ENCODE peak calls at places on chromosomes 1 and 21, in ten cellular contexts. U is lower lobe of right lung; Z is naive thymus-derived CD4-positive, alpha-beta T cell; R is tibial artery; Y is aorta; Q is HCT116; B is GM23248; I is endodermal cell; K is body of pancreas; J is upper lobe of right lung. L is an unnamed sample. For H3K4me1 and H3K27me3, the result is how much of the 10 kb centered on the place peaks cover.

GRCh38 chr1:24898152-24898908 is 31.7 kb downstream of the RUNX3 start:
- DNase-seq in Q (peak), R (peak), Z (peak), J (peak), Y (peak), B (peak), K (peak), U (peak), I (peak), L (no peak)

GRCh38 chr1:184771190-184771691 is 16.6 kb upstream of the EDEM3 start:
- DNase-seq in U (no peak), B (no peak), Z (no peak), Q (no peak), R (no peak), J (no peak), Y (no peak), I (no peak), K (peak), L (no peak)

GRCh38 chr1:212782422-212783154 is 9.0 kb downstream of the NSL1 start:
- DNase-seq in Q (no peak), B (peak), K (no peak), Y (no peak), I (no peak), R (no peak), J (no peak), Z (no peak), U (no peak), L (peak)

GRCh38 chr21:26471116-26471505 is 102.0 kb downstream of the CYYR1 start:
- DNase-seq in Q (no peak), J (no peak), Y (no peak), Z (no peak), K (no peak), B (no peak), R (no peak), U (no peak), I (no peak), L (no peak)

GRCh38 chr1:195962051-195962450 is 646.2 kb downstream of the KCNT2 start:
- DNase-seq in U (no peak), K (no peak), B (no peak), Z (no peak), J (no peak), Q (no peak), I (no peak), Y (no peak), R (no peak), L (no peak)

GRCh38 chr21:34684174-34684876 is 15.5 kb downstream of the CLIC6 start:
- DNase-seq in Z (no peak), J (no peak), B (no peak), I (no peak), Y (no peak), K (no peak), Q (no peak), U (no peak), R (no peak), L (no peak)

GRCh38 chr1:245232936-245233335 is 78.2 kb downstream of the KIF26B start:
- DNase-seq in Z (no peak), J (no peak), I (peak), U (no peak), B (peak), R (no peak), K (no peak), Q (no peak), Y (no peak), L (no peak)

GRCh38 chr1:246355421-246356230 is 151.5 kb downstream of the SMYD3 start:
- DNase-seq in Y (no peak), Q (no peak), B (no peak), R (no peak), K (no peak), U (no peak), J (no peak), I (peak), Z (no peak), L (no peak)

GRCh38 chr21:44713846-44714245 is 2.5 kb upstream of the TSPEAR start:
- DNase-seq in R (no peak), I (peak), U (no peak), B (no peak), Q (no peak), J (no peak), Z (no peak), K (no peak), Y (no peak), L (no peak)

GRCh38 chr1:12009318-12010001 is 9.8 kb upstream of the MIIP start:
- DNase-seq in Y (no peak), U (no peak), B (no peak), R (no peak), K (no peak), I (no peak), J (no peak), Q (no peak), Z (no peak), L (peak)

GRCh38 chr1:36571106-36571505 is 88.4 kb upstream of the CSF3R start:
- DNase-seq in U (peak), Z (no peak), K (no peak), J (peak), Q (no peak), I (no peak), R (no peak), Y (no peak), B (no peak), L (no peak)

GRCh38 chr1:110421159-110421777 is 13.8 kb upstream of the LAMTOR5 start:
- DNase-seq in R (peak), U (no peak), Q (no peak), Y (peak), Z (no peak), I (no peak), J (no peak), B (peak), K (no peak), L (no peak)

GRCh38 chr1:223456747-223457146 is 63.5 kb downstream of the CCDC185 start:
- DNase-seq in R (no peak), U (no peak), Q (no peak), Y (no peak), Z (no peak), B (peak), K (no peak), I (no peak), J (no peak), L (no peak)

GRCh38 chr1:67336783-67337182 is 29.1 kb downstream of the IL12RB2 start:
- DNase-seq in U (no peak), K (no peak), Y (no peak), I (no peak), B (no peak), R (no peak), J (no peak), Q (no peak), Z (peak), L (peak)

GRCh38 chr21:15282666-15283065 is 217.9 kb upstream of the NRIP1 start:
- DNase-seq in I (no peak), Z (no peak), Y (no peak), K (no peak), J (no peak), Q (no peak), R (no peak), U (no peak), B (no peak), L (no peak)

GRCh38 chr21:42459065-42459430 is 37.0 kb downstream of the RSPH1 start:
- DNase-seq in U (no peak), R (no peak), Y (no peak), Z (no peak), J (no peak), I (no peak), B (no peak), Q (no peak), K (no peak), L (no peak)

GRCh38 chr21:42459583-42460215 is 36.3 kb downstream of the RSPH1 start:
- DNase-seq in Z (no peak), R (no peak), Y (no peak), K (no peak), J (no peak), B (no peak), Q (no peak), U (no peak), I (peak), L (no peak)

GRCh38 chr21:42461881-42462877 is 33.8 kb downstream of the RSPH1 start:
- DNase-seq in U (no peak), R (no peak), Q (no peak), B (no peak), Y (no peak), J (no peak), Z (no peak), I (peak), K (peak), L (no peak)

GRCh38 chr21:42460391-42461184 is 35.4 kb downstream of the RSPH1 start:
- DNase-seq in U (no peak), Y (no peak), Q (no peak), Z (no peak), K (peak), J (no peak), R (no peak), I (peak), B (no peak), L (peak)

DNA sequence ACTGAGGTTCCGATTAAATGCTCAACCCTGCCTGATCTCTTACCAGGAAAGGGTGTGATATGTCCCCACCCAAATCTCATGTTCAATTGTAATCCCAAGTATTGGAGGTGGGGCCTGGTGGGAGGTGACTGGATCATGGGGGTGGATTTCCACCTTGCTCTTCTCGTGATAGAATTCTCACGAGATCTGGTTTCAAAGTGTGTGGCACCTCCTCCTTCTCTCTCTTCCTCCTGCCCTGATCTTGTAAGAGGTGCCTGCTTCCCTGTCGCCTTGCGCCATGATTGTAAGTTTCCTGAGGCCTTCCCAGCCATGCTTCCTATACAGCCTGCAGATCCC is 34.9 kb downstream of the RSPH1 start:
- DNase-seq in R (no peak), B (no peak), Y (no peak), Z (no peak), Q (no peak), U (no peak), I (peak), J (no peak), K (no peak), L (no peak)
- H3K4me1 ChIP-seq in R (under half), B (under half), Y (under half), Z (under half), Q (under half), U (under half), I (under half), J (under half), K (half or more), L (half or more)

GRCh38 chr1:230831706-230832105 is 36.6 kb downstream of the C1orf198 start:
- DNase-seq in Y (no peak), I (peak), Q (no peak), B (no peak), Z (no peak), R (no peak), U (no peak), J (no peak), K (no peak), L (no peak)
- H3K27me3 ChIP-seq in Y (under half), I (under half), Q (under half), B (under half), Z (under half), R (under half), U (under half), J (under half), K (under half), L (under half)

GRCh38 chr1:156748670-156749428 is 2.6 kb downstream of the HDGF start:
- DNase-seq in I (peak), Q (no peak), J (peak), Z (no peak), U (peak), Y (peak), K (peak), B (peak), R (peak), L (no peak)
- H3K4me3 ChIP-seq in I (peak), Q (peak), J (peak), Z (peak), U (peak), Y (peak), K (no peak), B (peak), R (peak), L (peak)

GRCh38 chr1:167926486-167926997 is 9.9 kb upstream of the DCAF6 start:
- DNase-seq in J (no peak), U (no peak), Y (no peak), I (no peak), R (no peak), B (no peak), Q (no peak), Z (no peak), K (no peak), L (no peak)
- H3K4me1 ChIP-seq in J (under half), U (under half), Y (under half), I (under half), R (under half), B (under half), Q (under half), Z (under half), K (under half), L (under half)

GRCh38 chr1:175040324-175040910 is 17.2 kb upstream of the MRPS14 start:
- DNase-seq in J (no peak), I (no peak), Q (no peak), Y (no peak), B (no peak), R (no peak), K (no peak), Z (no peak), U (no peak), L (no peak)
- H3K27me3 ChIP-seq in J (under half), I (under half), Q (under half), Y (under half), B (under half), R (under half), K (under half), Z (under half), U (under half), L (under half)

GRCh38 chr1:235652364-235652763 is 2.8 kb upstream of the GNG4 start:
- DNase-seq in U (no peak), Z (no peak), J (no peak), Q (no peak), Y (no peak), B (no peak), K (no peak), I (no peak), R (no peak), L (no peak)

GRCh38 chr1:235649722-235650163 is at the start of gene GNG4:
- DNase-seq in I (peak), Z (peak), B (no peak), J (no peak), R (no peak), U (no peak), K (peak), Q (no peak), Y (no peak), L (peak)

GRCh38 chr1:235648954-235649721 is 446 bp downstream of the GNG4 start:
- DNase-seq in J (peak), Z (peak), U (peak), B (peak), I (peak), Q (no peak), R (peak), Y (peak), K (peak), L (peak)

GRCh38 chr1:235650341-235651169 is 971 bp upstream of the GNG4 start:
- DNase-seq in J (no peak), Y (no peak), B (peak), K (peak), I (peak), Q (no peak), U (no peak), Z (peak), R (no peak), L (no peak)

DNA sequence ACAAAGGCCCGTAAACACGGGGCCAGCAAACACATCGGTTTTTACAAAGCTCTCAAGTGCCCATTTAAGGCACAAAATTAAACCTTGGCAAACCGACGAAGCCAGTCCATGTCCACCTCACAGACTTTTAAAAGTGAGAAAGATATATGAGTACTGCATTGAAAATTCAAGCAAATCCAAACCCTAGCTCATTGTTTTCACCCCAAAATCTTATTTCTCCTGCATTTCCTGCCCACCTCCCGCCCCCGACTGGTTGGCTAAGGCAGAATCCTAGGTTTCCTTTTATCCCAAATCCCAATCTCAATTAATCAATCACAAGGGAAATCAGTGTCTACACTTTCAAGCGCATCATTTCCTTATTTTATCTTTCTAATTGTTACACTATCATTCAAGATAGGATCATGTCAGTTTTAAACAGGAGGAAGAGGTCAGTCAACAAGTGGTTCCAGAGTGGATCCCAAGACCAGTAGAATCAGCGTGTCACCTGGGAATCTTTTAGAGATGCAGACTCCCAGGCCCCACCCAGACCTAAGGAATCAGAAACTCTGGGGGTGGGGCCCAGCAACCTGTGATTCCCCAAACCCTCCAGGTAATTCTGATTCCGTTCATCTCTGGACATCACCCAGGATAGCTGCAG is 1.7 kb upstream of the GNG4 start:
- DNase-seq in B (no peak), Q (no peak), I (no peak), U (no peak), Z (no peak), K (no peak), R (no peak), J (no peak), Y (no peak), L (no peak)
- H3K4me3 ChIP-seq in B (no peak), Q (no peak), I (peak), U (no peak), Z (no peak), K (no peak), R (no peak), J (no peak), Y (no peak), L (no peak)

DNA sequence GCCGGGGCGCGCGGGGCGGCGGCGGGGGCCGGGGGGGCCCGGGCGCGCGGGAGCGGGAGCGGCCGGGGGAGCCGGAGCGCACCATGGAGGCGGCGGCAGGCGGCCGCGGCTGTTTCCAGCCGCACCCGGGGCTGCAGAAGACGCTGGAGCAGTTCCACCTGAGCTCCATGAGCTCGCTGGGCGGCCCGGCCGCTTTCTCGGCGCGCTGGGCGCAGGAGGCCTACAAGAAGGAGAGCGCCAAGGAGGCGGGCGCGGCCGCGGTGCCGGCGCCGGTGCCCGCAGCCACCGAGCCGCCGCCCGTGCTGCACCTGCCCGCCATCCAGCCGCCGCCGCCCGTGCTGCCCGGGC is 539 bp downstream of the SKI start:
- DNase-seq in Y (no peak), U (peak), R (no peak), B (peak), J (no peak), I (peak), Q (no peak), Z (no peak), K (peak), L (no peak)
- H3K4me1 ChIP-seq in Y (under half), U (half or more), R (under half), B (under half), J (under half), I (under half), Q (under half), Z (under half), K (half or more), L (under half)